ENCODE peak calls at places on chromosomes 7 and 10, in eight cellular contexts. M is GM12878, A is HCT116, O is SK-N-SH, L is K562, F is SK-N-MC, P is H1, I is HepG2. S is an unnamed sample.

GRCh38 chr7:36967387-36967786 is 243.1 kb upstream of the AOAH start:
- DNase-seq in L (peak; percentile 63), M (no peak), P (peak; percentile 47), O (peak; percentile 79), I (peak; percentile 79), F (no peak), A (peak; percentile 78), S (peak; percentile 72)

GRCh38 chr7:35647171-35647574 is 47.8 kb downstream of the HERPUD2 start:
- DNase-seq in A (no peak), O (peak; percentile 51), I (peak; percentile 81), P (no peak), L (peak; percentile 13), M (no peak), F (peak; percentile 85), S (peak; percentile 24)

GRCh38 chr7:123538897-123539296 is 4.5 kb upstream of the IQUB start:
- DNase-seq in L (no peak), M (no peak), P (no peak), F (no peak), I (no peak), A (no peak), O (no peak), S (no peak)

GRCh38 chr10:101097881-101098280 is 33.2 kb upstream of the TLX1 start:
- DNase-seq in A (no peak), P (no peak), F (no peak), O (no peak), L (no peak), M (no peak), I (no peak), S (no peak)

GRCh38 chr10:132592790-132593788 is 55.5 kb downstream of the INPP5A start:
- DNase-seq in P (no peak), I (no peak), A (no peak), L (no peak), O (no peak), M (peak; percentile 62), F (no peak), S (peak; percentile 60)

GRCh38 chr7:117230276-117231046 is 92.4 kb downstream of the WNT2 start:
- DNase-seq in L (no peak), O (no peak), M (peak; percentile 66), P (no peak), F (no peak), A (no peak), I (no peak), S (no peak)

GRCh38 chr7:48041665-48041995 is 6.3 kb downstream of the C7orf57 start:
- DNase-seq in O (no peak), L (no peak), F (no peak), M (no peak), A (no peak), I (no peak), P (no peak), S (peak; percentile 7)

GRCh38 chr7:120273476-120273975 is 551 bp downstream of the KCND2 start:
- DNase-seq in M (peak; percentile 15), I (peak; percentile 0), P (no peak), L (no peak), A (no peak), F (no peak), O (peak; percentile 54), S (peak; percentile 7)

GRCh38 chr10:114917459-114917858 is 20.5 kb upstream of the TRUB1 start:
- DNase-seq in P (no peak), L (no peak), O (no peak), I (no peak), F (no peak), A (no peak), M (no peak), S (no peak)

GRCh38 chr7:28773423-28774129 is 184.6 kb downstream of the TRIL start:
- DNase-seq in L (no peak), A (no peak), O (no peak), P (no peak), I (no peak), F (no peak), M (no peak), S (peak; percentile 3)

GRCh38 chr10:14023612-14024348 is 306.9 kb downstream of the FRMD4A start:
- DNase-seq in A (no peak), O (no peak), P (no peak), L (no peak), I (no peak), M (no peak), F (no peak), S (no peak)

GRCh38 chr10:14571866-14572507 is 202.7 kb downstream of the FAM107B start:
- DNase-seq in L (no peak), O (no peak), I (peak; percentile 96), M (no peak), P (no peak), A (no peak), F (no peak), S (peak; percentile 87)

GRCh38 chr10:37754538-37755323 is 102.7 kb downstream of the ZNF248 start:
- DNase-seq in O (peak; percentile 32), F (no peak), P (no peak), A (peak; percentile 7), I (peak; percentile 64), L (peak; percentile 11), M (no peak), S (no peak)

GRCh38 chr10:4488924-4489323 is 337.1 kb upstream of the AKR1E2 start:
- DNase-seq in I (no peak), L (no peak), M (no peak), O (no peak), A (no peak), P (no peak), F (no peak), S (no peak)

GRCh38 chr7:28293529-28293835 is 112.9 kb upstream of the JAZF1 start:
- DNase-seq in F (no peak), M (no peak), O (no peak), L (no peak), A (peak; percentile 68), P (no peak), I (no peak), S (no peak)

GRCh38 chr10:22334414-22335203 is 10.7 kb upstream of the SPAG6 start:
- DNase-seq in P (no peak), M (no peak), F (no peak), L (no peak), A (no peak), O (no peak), I (no peak), S (no peak)

GRCh38 chr10:637221-637620 is 52.2 kb downstream of the DIP2C start:
- DNase-seq in F (no peak), O (no peak), A (no peak), P (no peak), I (no peak), L (no peak), M (no peak), S (no peak)

GRCh38 chr10:129756912-129757861 is 206.9 kb downstream of the EBF3 start:
- DNase-seq in A (no peak), P (no peak), I (no peak), M (no peak), L (no peak), F (no peak), O (no peak), S (no peak)

GRCh38 chr7:25922296-25922695 is 229.7 kb upstream of the NFE2L3 start:
- DNase-seq in O (no peak), M (no peak), P (no peak), F (no peak), L (no peak), I (no peak), A (no peak), S (no peak)

GRCh38 chr7:27098493-27099223 is 2.9 kb upstream of the HOXA1 start:
- DNase-seq in M (no peak), I (no peak), A (no peak), F (no peak), L (no peak), O (no peak), P (no peak), S (peak; percentile 90)

DNA sequence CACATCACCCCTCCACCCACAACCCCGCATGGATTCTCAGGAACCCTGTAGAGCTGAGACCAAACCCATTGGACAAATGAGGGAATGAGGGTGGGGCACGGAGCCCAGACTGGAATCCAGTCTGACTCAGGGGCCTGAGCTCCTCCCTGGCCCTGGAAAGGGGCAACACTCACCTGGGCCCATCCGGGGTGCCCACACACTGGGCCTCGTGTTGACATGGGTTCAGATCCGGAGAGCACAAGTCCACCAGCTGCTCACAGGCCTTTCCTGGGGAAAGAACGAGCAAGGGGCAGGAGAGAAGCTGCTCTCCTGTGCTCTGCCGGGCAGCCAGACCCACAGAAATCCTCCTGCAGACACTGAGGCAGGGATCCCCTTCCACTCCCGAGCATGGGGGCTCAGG is 172.2 kb downstream of the SLIT1 start:
- DNase-seq in L (no peak), P (no peak), F (no peak), A (no peak), O (no peak), I (no peak), M (no peak), S (no peak)
- H3K27ac ChIP-seq in L (no peak overlapping the region), P (no peak overlapping the region), F (no peak overlapping the region), A (no peak overlapping the region), O (no peak overlapping the region), I (no peak overlapping the region), M (no peak overlapping the region), S (no peak overlapping the region)

DNA sequence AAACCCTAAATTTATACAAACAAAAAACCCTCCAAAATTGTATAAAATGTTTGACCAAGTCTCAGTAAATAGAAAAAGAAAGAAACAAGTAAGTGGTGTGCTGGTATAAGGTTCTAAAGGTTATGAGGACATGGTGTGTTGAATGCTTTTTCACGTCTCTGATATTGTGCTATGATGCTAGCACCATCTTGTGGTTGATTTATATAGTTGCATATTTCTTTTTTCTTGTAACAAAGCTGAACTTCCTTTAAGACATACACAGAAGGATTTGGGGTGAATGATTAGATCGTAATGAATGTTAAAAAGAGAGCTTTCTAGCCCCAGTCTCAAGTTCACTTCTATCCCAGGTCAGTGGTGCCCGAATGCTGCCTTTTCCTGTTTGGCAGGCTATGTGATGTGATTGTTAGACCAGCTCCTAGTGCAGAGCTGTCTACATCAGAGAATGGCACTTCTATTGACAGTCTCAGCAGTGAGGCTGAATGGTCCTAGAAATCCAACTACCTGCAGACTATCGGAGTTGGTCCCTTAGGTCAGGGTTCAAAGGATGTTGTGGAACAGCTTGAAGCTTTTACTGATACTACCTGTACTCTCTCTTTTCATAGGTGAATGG is 25.0 kb downstream of the VTI1A start:
- DNase-seq in I (peak; percentile 52), L (peak; percentile 26), P (no peak), A (peak; percentile 72), M (peak; percentile 25), F (no peak), O (peak; percentile 48), S (peak; percentile 66)
- H3K9ac ChIP-seq in I (no peak overlapping the region), L (no peak overlapping the region), P (no peak overlapping the region), A (peak overlapping the region; percentile 39), M (no peak overlapping the region), F (no peak overlapping the region), O (no peak overlapping the region), S (no peak overlapping the region)

GRCh38 chr10:12640550-12640949 is 291.2 kb downstream of the CAMK1D start:
- DNase-seq in F (no peak), A (no peak), P (no peak), M (no peak), L (no peak), O (no peak), I (no peak), S (no peak)
- TF ChIP-seq POLR2AphosphoS5 in F (no peak), A (no peak), P (no peak), M (no peak), L (no peak), O (no peak), I (no peak), S (no peak)

DNA sequence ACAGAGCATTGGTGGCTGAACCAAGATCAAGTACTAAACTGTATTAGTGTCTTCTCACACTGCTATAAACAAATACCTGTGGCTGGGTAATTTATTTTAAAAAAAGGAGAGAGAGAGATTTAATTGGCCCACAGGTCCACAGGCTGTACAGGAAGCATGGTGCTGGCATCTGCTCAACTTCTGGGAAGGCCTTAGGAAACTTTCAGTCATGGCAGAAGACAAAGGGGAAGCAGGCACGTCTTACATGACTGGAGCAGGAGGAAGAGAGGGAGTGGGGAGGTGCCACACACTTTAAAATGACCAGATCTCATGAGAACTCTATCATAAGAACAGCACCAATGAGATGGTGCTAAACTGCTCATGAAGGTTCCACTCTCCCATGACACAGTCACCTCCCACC is 95.2 kb upstream of the JCAD start:
- DNase-seq in A (no peak), F (no peak), O (no peak), P (no peak), I (no peak), M (no peak), L (no peak), S (peak; percentile 24)
- H3K27ac ChIP-seq in A (no peak overlapping the region), F (no peak overlapping the region), O (no peak overlapping the region), P (no peak overlapping the region), I (no peak overlapping the region), M (no peak overlapping the region), L (no peak overlapping the region), S (peak overlapping the region; percentile 50)

S was measured in endothelial cell of umbilical vein.